ENCODE peak calls at places on chromosomes 6 and 20, in five cellular contexts. F is activated T-cell treated with anti-CD3 and anti-CD28 coated beads, Interleukin-2, amount 50 U/mL, for 72 hours; R is adipocyte; A is cardiac septum; H is fibroblast of mammary gland. G is an unnamed sample.

GRCh38 chr20:21208999-21209398 is 83.1 kb downstream of the KIZ start:
- DNase-seq in F (no peak), R (no peak), A (no peak), H (no peak), G (no peak)

GRCh38 chr6:109783245-109783990 is 92.3 kb downstream of the FIG4 start:
- DNase-seq in F (no peak), R (no peak), A (no peak), H (peak), G (no peak)

GRCh38 chr6:130937942-130938604 is 110.9 kb downstream of the SMLR1 start:
- DNase-seq in F (no peak), R (peak), A (no peak), H (no peak), G (no peak)

GRCh38 chr6:17102258-17102870 is 514 bp downstream of the STMND1 start:
- DNase-seq in F (no peak), R (no peak), A (no peak), H (no peak), G (no peak)

GRCh38 chr6:33927551-33927950 is 123.7 kb upstream of the MLN start:
- DNase-seq in F (no peak), R (peak), A (no peak), H (peak), G (no peak)

GRCh38 chr6:108009894-108010293 is 51.9 kb upstream of the SEC63 start:
- DNase-seq in F (no peak), R (no peak), A (no peak), H (peak), G (no peak)

GRCh38 chr6:90087103-90087833 is 193.0 kb downstream of the GJA10 start:
- DNase-seq in F (no peak), R (no peak), A (no peak), H (peak), G (no peak)

GRCh38 chr6:56730663-56731529 is 88.2 kb upstream of the DST start:
- DNase-seq in F (no peak), R (peak), A (no peak), H (peak), G (peak)

GRCh38 chr6:110517601-110518280 is 41.3 kb upstream of the SLC22A16 start:
- DNase-seq in F (no peak), R (no peak), A (no peak), H (peak), G (no peak)

GRCh38 chr6:168448243-168448855 is 7.4 kb downstream of the SMOC2 start:
- DNase-seq in F (no peak), R (no peak), A (no peak), H (no peak), G (no peak)

GRCh38 chr20:1871807-1872455 is 23.3 kb upstream of the SIRPA start:
- DNase-seq in F (peak), R (no peak), A (no peak), H (no peak), G (no peak)

GRCh38 chr6:127031511-127031910 is 87.0 kb upstream of the RSPO3 start:
- DNase-seq in F (no peak), R (no peak), A (no peak), H (peak), G (no peak)

GRCh38 chr20:62369508-62370114 is 2.5 kb upstream of the LAMA5 start:
- DNase-seq in F (no peak), R (no peak), A (no peak), H (no peak), G (no peak)

GRCh38 chr6:142680308-142680707 is 264.7 kb downstream of the HIVEP2 start:
- DNase-seq in F (peak), R (no peak), A (no peak), H (peak), G (no peak)

GRCh38 chr6:167705211-167705750 is 121.4 kb upstream of the AFDN start:
- DNase-seq in F (no peak), R (no peak), A (no peak), H (no peak), G (no peak)

GRCh38 chr20:41697861-41698559 is 79.8 kb upstream of the CHD6 start:
- DNase-seq in F (peak), R (peak), A (no peak), H (peak), G (peak)

GRCh38 chr6:167684276-167685104 is 142.2 kb upstream of the AFDN start:
- DNase-seq in F (no peak), R (no peak), A (peak), H (no peak), G (no peak)

GRCh38 chr6:137725949-137726348 is 141.1 kb upstream of the TNFAIP3 start:
- DNase-seq in F (no peak), R (no peak), A (no peak), H (no peak), G (no peak)

GRCh38 chr20:19370076-19371075 is 157.9 kb downstream of the SLC24A3 start:
- DNase-seq in F (no peak), R (no peak), A (no peak), H (no peak), G (no peak)

GRCh38 chr6:168968228-168968627 is 285.4 kb downstream of the THBS2 start:
- DNase-seq in F (no peak), R (peak), A (no peak), H (peak), G (no peak)

GRCh38 chr20:55582498-55582897 is 422.8 kb downstream of the CBLN4 start:
- DNase-seq in F (no peak), R (no peak), A (no peak), H (no peak), G (no peak)

GRCh38 chr6:31246051-31246495 is 25.8 kb downstream of the HLA-C start:
- DNase-seq in F (no peak), R (peak), A (no peak), H (peak), G (peak)

GRCh38 chr6:81788748-81789147 is 36.3 kb upstream of the TENT5A start:
- DNase-seq in F (no peak), R (no peak), A (no peak), H (peak), G (no peak)

GRCh38 chr6:167673951-167674350 is 152.8 kb upstream of the AFDN start:
- DNase-seq in F (no peak), R (no peak), A (no peak), H (no peak), G (no peak)

GRCh38 chr6:5208491-5208890 is 52.3 kb downstream of the LYRM4 start:
- DNase-seq in F (no peak), R (peak), A (no peak), H (no peak), G (no peak)

GRCh38 chr20:63047267-63047666 is 40.5 kb upstream of the BHLHE23 start:
- DNase-seq in F (no peak), R (no peak), A (no peak), H (no peak), G (no peak)

GRCh38 chr20:34473262-34473883 is 42.8 kb upstream of the DYNLRB1 start:
- DNase-seq in F (peak), R (peak), A (no peak), H (peak), G (peak)

GRCh38 chr6:11779308-11780096 is 899 bp upstream of the ADTRP start:
- DNase-seq in F (no peak), R (no peak), A (no peak), H (peak), G (no peak)

GRCh38 chr6:127956260-127956888 is 55.5 kb upstream of the THEMIS start:
- DNase-seq in F (no peak), R (no peak), A (no peak), H (peak), G (no peak)

GRCh38 chr20:47929368-47930115 is 144.3 kb upstream of the SULF2 start:
- DNase-seq in F (no peak), R (peak), A (no peak), H (peak), G (peak)

GRCh38 chr6:128515550-128516513 is 4.6 kb downstream of the PTPRK start:
- DNase-seq in F (no peak), R (peak), A (no peak), H (peak), G (no peak)

GRCh38 chr6:144262470-144263369 is 22.4 kb upstream of the UTRN start:
- DNase-seq in F (no peak), R (no peak), A (no peak), H (no peak), G (no peak)

GRCh38 chr6:126631343-126631742 is 291.4 kb downstream of the CENPW start:
- DNase-seq in F (no peak), R (peak), A (no peak), H (peak), G (no peak)

GRCh38 chr20:37294262-37294981 is 5.0 kb downstream of the MANBAL start:
- DNase-seq in F (no peak), R (peak), A (no peak), H (peak), G (no peak)

GRCh38 chr6:118187568-118188164 is 280.6 kb downstream of the SLC35F1 start:
- DNase-seq in F (no peak), R (peak), A (no peak), H (peak), G (no peak)

G was measured in HTR-8/SVneo.